ENCODE peak calls at places on chromosomes 12 and 14, in seven cellular contexts. O, Y, I, X, C, T and B are unnamed samples.

GRCh38 chr14:20855652-20856291 is 35.4 kb upstream of the RNASE3 start:
- DNase-seq in Y (peak), I (peak), X (peak), C (peak), O (peak), T (peak), B (peak)

GRCh38 chr12:43812926-43813325 is 6.8 kb upstream of the TWF1 start:
- DNase-seq in I (no peak), Y (no peak), X (no peak), C (no peak), O (no peak), T (no peak), B (no peak)

GRCh38 chr14:96090441-96091148 is 51.4 kb downstream of the C14orf132 start:
- DNase-seq in X (no peak), O (peak), T (no peak), I (no peak), C (no peak), Y (no peak), B (no peak)

GRCh38 chr12:14207946-14208612 is 157.4 kb upstream of the ATF7IP start:
- DNase-seq in C (no peak), Y (no peak), T (peak), X (peak), I (no peak), O (no peak), B (peak)

GRCh38 chr12:103755425-103755824 is 85.6 kb downstream of the NT5DC3 start:
- DNase-seq in I (no peak), X (no peak), C (no peak), Y (no peak), O (no peak), T (no peak), B (no peak)

GRCh38 chr14:70646705-70647104 is 5.0 kb downstream of the TTC9 start:
- DNase-seq in X (no peak), I (no peak), T (no peak), C (no peak), Y (no peak), O (no peak), B (no peak)

GRCh38 chr14:81162941-81163340 is 57.8 kb downstream of the GTF2A1 start:
- DNase-seq in T (no peak), O (no peak), C (no peak), X (peak), Y (no peak), I (no peak), B (no peak)

GRCh38 chr12:10113920-10114319 is 15.1 kb upstream of the CLEC1A start:
- DNase-seq in T (no peak), I (no peak), Y (no peak), X (no peak), O (no peak), C (no peak), B (no peak)

GRCh38 chr14:32121948-32122347 is 44.8 kb downstream of the ARHGAP5 start:
- DNase-seq in Y (no peak), I (no peak), T (no peak), X (no peak), O (no peak), C (no peak), B (no peak)

GRCh38 chr14:76537912-76538647 is 162.1 kb downstream of the ESRRB start:
- DNase-seq in O (peak), T (no peak), X (no peak), C (no peak), Y (no peak), I (no peak), B (no peak)

DNA sequence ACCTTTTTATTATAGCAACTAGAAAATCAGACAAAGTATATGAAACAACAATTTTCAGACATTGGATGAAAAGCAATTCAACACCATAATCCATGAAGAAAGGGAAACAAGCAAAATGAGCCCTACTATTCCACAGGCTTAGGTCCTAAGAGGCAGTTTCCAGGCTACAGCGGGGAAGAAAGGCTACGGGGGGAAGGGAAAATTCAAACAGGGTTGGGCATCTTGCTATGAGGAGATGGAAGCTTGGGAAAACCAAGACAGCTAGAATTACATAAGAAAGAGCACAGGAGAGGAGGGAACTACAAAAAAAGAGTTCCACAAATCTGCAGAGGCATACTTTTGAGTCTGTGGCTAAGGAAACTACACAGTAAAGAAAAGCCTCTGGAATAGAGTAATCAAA is 356.0 kb upstream of the CLEC14A start:
- DNase-seq in T (no peak), X (no peak), Y (no peak), C (no peak), O (no peak), I (no peak), B (no peak)
- TF ChIP-seq JUND in T (no peak), X (no peak), Y (no peak), C (no peak), O (no peak), I (no peak), B (no peak)

GRCh38 chr14:102760485-102761193 is 16.6 kb upstream of the TRAF3 start:
- DNase-seq in T (no peak), X (no peak), Y (no peak), I (no peak), O (no peak), C (no peak), B (no peak)

GRCh38 chr14:102757646-102758045 is 19.6 kb upstream of the TRAF3 start:
- DNase-seq in I (no peak), C (no peak), X (no peak), T (no peak), Y (no peak), O (no peak), B (no peak)

GRCh38 chr14:102758087-102758486 is 19.2 kb upstream of the TRAF3 start:
- DNase-seq in Y (no peak), O (no peak), X (no peak), C (no peak), T (no peak), I (no peak), B (no peak)

GRCh38 chr14:102761206-102761605 is 16.0 kb upstream of the TRAF3 start:
- DNase-seq in I (no peak), C (no peak), T (no peak), O (no peak), X (no peak), Y (no peak), B (no peak)

DNA sequence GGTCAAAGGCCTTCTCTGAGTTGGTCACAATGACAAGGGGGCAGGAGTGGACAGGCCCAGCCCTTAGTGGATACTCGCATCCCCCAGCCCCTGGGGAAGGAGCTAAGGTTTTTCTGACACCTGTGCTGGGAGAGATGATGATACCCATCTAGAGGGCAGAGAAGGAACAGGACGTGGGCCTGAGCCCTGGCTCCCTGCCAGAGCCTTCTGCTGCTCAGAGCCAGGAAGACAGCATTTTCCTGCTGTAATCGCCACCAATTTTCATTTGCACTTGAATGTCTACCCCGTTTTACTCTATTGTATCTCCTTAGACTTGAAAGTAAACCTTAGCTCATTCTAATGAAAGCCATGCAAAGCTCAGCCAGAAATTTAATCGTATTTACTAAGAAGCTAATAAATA is 17.8 kb upstream of the TRAF3 start:
- DNase-seq in I (no peak), Y (no peak), C (no peak), X (no peak), T (no peak), O (no peak), B (no peak)
- TF ChIP-seq JUND in I (no peak), Y (no peak), C (no peak), X (no peak), T (no peak), O (no peak), B (no peak)

GRCh38 chr14:40629144-40629543 is 977.5 kb upstream of the LRFN5 start:
- DNase-seq in C (no peak), Y (no peak), O (no peak), T (no peak), I (no peak), X (no peak), B (peak)

DNA sequence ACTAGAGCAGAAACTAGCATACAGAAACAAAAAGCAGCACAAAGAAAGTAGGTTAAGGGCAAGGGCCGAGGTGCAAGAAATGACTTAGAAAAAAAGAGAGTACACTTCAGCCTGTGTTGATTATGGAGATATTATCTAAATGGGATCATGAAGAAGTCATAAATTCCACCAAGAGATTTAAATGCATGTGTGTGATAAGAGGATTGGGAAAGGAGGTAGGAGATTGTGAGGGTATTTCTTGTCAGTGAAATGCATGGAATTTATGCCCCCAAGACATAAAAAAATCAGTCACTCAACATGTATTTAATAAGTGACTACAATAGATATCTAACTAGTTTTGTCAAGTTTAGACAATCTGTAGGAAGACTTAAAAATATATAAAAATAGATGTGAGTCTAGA is 976.2 kb upstream of the LRFN5 start:
- DNase-seq in X (no peak), T (no peak), C (no peak), I (no peak), Y (no peak), O (no peak), B (no peak)
- TF ChIP-seq JUND in X (no peak), T (no peak), C (no peak), I (no peak), Y (no peak), O (no peak), B (no peak)

DNA sequence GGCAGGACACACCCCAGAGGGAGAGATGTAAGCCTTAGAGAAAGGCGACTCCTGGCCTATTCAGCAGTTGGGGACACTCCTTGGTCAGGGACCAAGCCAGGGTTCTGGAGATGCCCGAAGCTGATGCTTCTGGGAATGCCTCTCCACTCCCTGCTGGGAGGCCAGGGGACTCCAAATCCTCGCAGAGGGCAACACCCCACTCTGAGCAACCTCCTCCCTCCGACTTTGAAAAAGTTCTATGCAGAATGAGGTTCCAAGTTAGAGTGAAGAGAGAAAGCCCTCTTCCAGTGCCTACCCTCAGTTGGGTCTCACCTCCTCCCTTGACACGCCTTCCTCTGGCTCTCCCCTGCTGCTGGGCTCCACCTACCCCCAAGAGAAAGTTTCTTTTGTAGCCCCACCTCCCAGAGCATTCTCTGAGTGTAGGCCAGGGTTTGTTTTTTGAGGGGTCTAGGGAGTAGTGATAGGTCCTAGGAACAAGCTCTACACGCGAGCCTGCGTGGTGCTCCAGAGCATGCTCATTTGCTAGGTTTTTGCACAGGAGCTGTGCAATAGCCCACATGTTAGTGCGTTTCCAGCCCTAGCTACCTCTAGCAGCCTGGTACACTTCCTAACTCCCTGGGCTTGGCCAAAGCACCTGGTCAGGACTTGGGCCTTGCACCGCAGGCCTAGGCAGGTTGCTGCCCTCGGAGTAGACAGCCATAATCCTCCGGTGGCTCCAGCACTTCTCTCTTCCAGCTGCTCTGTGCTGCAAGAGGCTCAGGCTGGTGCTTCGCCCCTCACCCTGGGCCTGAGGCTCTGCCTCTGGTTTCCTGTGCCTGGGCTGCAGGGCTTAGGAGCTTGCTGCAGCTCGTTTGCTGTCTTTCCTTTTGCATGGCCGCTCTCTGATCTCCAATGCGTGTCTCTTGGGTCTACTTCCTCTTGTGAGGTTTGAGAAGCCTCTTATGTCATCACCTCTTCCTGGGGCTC is 590 bp upstream of the CEBPE start:
- DNase-seq in I (no peak), X (no peak), Y (no peak), T (no peak), C (no peak), O (no peak), B (no peak)
- TF ChIP-seq JUND in I (no peak), X (no peak), Y (no peak), T (no peak), C (no peak), O (no peak), B (no peak)

GRCh38 chr12:117421987-117422386 is 60.6 kb upstream of the NOS1 start:
- DNase-seq in Y (no peak), C (no peak), T (no peak), O (no peak), I (no peak), X (no peak), B (no peak)
- TF ChIP-seq JUND in Y (no peak), C (no peak), T (no peak), O (no peak), I (no peak), X (no peak), B (no peak)